ENCODE peak calls at places on chromosomes 3 and 15, in five cellular contexts. B is HS-5; N is iris pigment epithelial cell; I is stimulated activated CD8-positive, alpha-beta memory T cell treated with anti-CD3 and anti-CD28 coated beads, Interleukin-7, amount 100 ng/mL, for 1 hour; Y is activated CD4-positive, alpha-beta T cell treated with anti-CD3 and anti-CD28 coated beads, Interleukin-2, amount 50 U/mL, for 24 hours. L is an unnamed sample.

GRCh38 chr3:10398341-10398740 is 77.4 kb upstream of the SEC13 start:
- DNase-seq in Y (no peak), B (no peak), N (no peak), I (no peak), L (no peak)

GRCh38 chr3:169744332-169745054 is 20.4 kb downstream of the TERC start:
- DNase-seq in N (peak), B (no peak), I (no peak), Y (no peak), L (no peak)

GRCh38 chr3:126926684-126927404 is 56.1 kb upstream of the PLXNA1 start:
- DNase-seq in Y (no peak), B (peak), N (peak), I (no peak), L (no peak)

GRCh38 chr3:123719785-123720531 is 135.1 kb upstream of the HACD2 start:
- DNase-seq in I (no peak), B (no peak), Y (no peak), N (no peak), L (no peak)

GRCh38 chr3:149487598-149488197 is 13.2 kb downstream of the TM4SF4 start:
- DNase-seq in N (no peak), Y (no peak), B (no peak), I (no peak), L (peak)

GRCh38 chr15:66388057-66388363 is 1.3 kb downstream of the MAP2K1 start:
- DNase-seq in Y (no peak), I (no peak), N (no peak), B (no peak), L (no peak)

GRCh38 chr3:17030438-17030837 is 145.7 kb downstream of the PLCL2 start:
- DNase-seq in Y (no peak), N (no peak), B (no peak), I (no peak), L (no peak)

GRCh38 chr3:124935794-124936542 is 1.4 kb upstream of the MUC13 start:
- DNase-seq in I (no peak), B (no peak), Y (no peak), N (no peak), L (no peak)

GRCh38 chr3:23324745-23325144 is 121.6 kb downstream of the UBE2E2 start:
- DNase-seq in B (peak), Y (no peak), N (peak), I (no peak), L (no peak)

GRCh38 chr15:62896969-62897486 is 145.5 kb upstream of the TPM1 start:
- DNase-seq in I (no peak), N (peak), B (peak), Y (no peak), L (no peak)

GRCh38 chr15:41102854-41103253 is 13.2 kb downstream of the INO80 start:
- DNase-seq in I (no peak), Y (no peak), B (no peak), N (no peak), L (no peak)

GRCh38 chr15:70763950-70764730 is 782 bp upstream of the UACA start:
- DNase-seq in B (no peak), N (no peak), I (no peak), Y (no peak), L (no peak)

GRCh38 chr3:149717391-149718056 is 34.8 kb downstream of the COMMD2 start:
- DNase-seq in N (peak), Y (no peak), B (peak), I (no peak), L (peak)

GRCh38 chr3:114151091-114151490 is 27.8 kb downstream of the DRD3 start:
- DNase-seq in B (no peak), I (no peak), Y (no peak), N (no peak), L (no peak)

GRCh38 chr3:115071611-115072010 is 75.5 kb downstream of the ZBTB20 start:
- DNase-seq in B (no peak), I (no peak), N (peak), Y (no peak), L (no peak)

GRCh38 chr3:62667714-62668113 is 207.5 kb downstream of the CADPS start:
- DNase-seq in N (no peak), Y (no peak), B (no peak), I (no peak), L (peak)

GRCh38 chr3:149638401-149639092 is 19.3 kb downstream of the WWTR1 start:
- DNase-seq in N (peak), B (no peak), I (no peak), Y (no peak), L (no peak)

L was measured in H1.